ENCODE peak calls at places on chromosomes 12 and 14, in seven cellular contexts. One of them, this sample, is unnamed.

GRCh38 chr12:43210437-43211197 is 341.4 kb downstream of the ADAMTS20 start:
- DNase-seq in NB4: peak; percentile 92
- DNase-seq in tibial nerve: no peak
- DNase-seq in body of pancreas: no peak
- DNase-seq in endothelial cell of umbilical vein: peak; percentile 16
- DNase-seq in sigmoid colon: no peak
- DNase-seq in ovary: no peak
- DNase-seq in this sample: peak; percentile 4

GRCh38 chr12:102204025-102204424 is 6.4 kb upstream of the PMCH start:
- DNase-seq in NB4: no peak
- DNase-seq in tibial nerve: no peak
- DNase-seq in body of pancreas: no peak
- DNase-seq in endothelial cell of umbilical vein: no peak
- DNase-seq in sigmoid colon: no peak
- DNase-seq in ovary: no peak
- DNase-seq in this sample: no peak

GRCh38 chr14:101961746-101962502 is 2.4 kb upstream of the DYNC1H1 start:
- DNase-seq in NB4: no peak
- DNase-seq in tibial nerve: no peak
- DNase-seq in body of pancreas: no peak
- DNase-seq in endothelial cell of umbilical vein: no peak
- DNase-seq in sigmoid colon: no peak
- DNase-seq in ovary: no peak
- DNase-seq in this sample: no peak

GRCh38 chr12:25386823-25387134 is 136.1 kb upstream of the KRAS start:
- DNase-seq in NB4: no peak
- DNase-seq in tibial nerve: peak; percentile 30
- DNase-seq in body of pancreas: peak; percentile 13
- DNase-seq in endothelial cell of umbilical vein: no peak
- DNase-seq in sigmoid colon: peak; percentile 69
- DNase-seq in ovary: peak; percentile 46
- DNase-seq in this sample: no peak

GRCh38 chr14:104892517-104893434 is 27.7 kb downstream of the CEP170B start:
- DNase-seq in NB4: peak; percentile 18
- DNase-seq in tibial nerve: no peak
- DNase-seq in body of pancreas: no peak
- DNase-seq in endothelial cell of umbilical vein: no peak
- DNase-seq in sigmoid colon: peak; percentile 59
- DNase-seq in ovary: peak; percentile 21
- DNase-seq in this sample: no peak

GRCh38 chr14:92323031-92323915 is at the start of gene SLC24A4:
- DNase-seq in NB4: no peak
- DNase-seq in tibial nerve: no peak
- DNase-seq in body of pancreas: no peak
- DNase-seq in endothelial cell of umbilical vein: no peak
- DNase-seq in sigmoid colon: no peak
- DNase-seq in ovary: peak; percentile 20
- DNase-seq in this sample: no peak

GRCh38 chr14:51185180-51185579 is 54.9 kb upstream of the TMX1 start:
- DNase-seq in NB4: peak; percentile 31
- DNase-seq in tibial nerve: no peak
- DNase-seq in body of pancreas: no peak
- DNase-seq in endothelial cell of umbilical vein: no peak
- DNase-seq in sigmoid colon: no peak
- DNase-seq in ovary: no peak
- DNase-seq in this sample: no peak

GRCh38 chr12:2225736-2226135 is 172.9 kb downstream of the CACNA1C start:
- DNase-seq in NB4: no peak
- DNase-seq in tibial nerve: no peak
- DNase-seq in body of pancreas: no peak
- DNase-seq in endothelial cell of umbilical vein: no peak
- DNase-seq in sigmoid colon: no peak
- DNase-seq in ovary: no peak
- DNase-seq in this sample: no peak

GRCh38 chr12:110537605-110538409 is 35.7 kb downstream of the RAD9B start:
- DNase-seq in NB4: peak; percentile 25
- DNase-seq in tibial nerve: no peak
- DNase-seq in body of pancreas: peak; percentile 59
- DNase-seq in endothelial cell of umbilical vein: no peak
- DNase-seq in sigmoid colon: no peak
- DNase-seq in ovary: no peak
- DNase-seq in this sample: no peak

GRCh38 chr12:124661382-124661781 is 94.0 kb upstream of the NCOR2 start:
- DNase-seq in NB4: no peak
- DNase-seq in tibial nerve: no peak
- DNase-seq in body of pancreas: no peak
- DNase-seq in endothelial cell of umbilical vein: no peak
- DNase-seq in sigmoid colon: no peak
- DNase-seq in ovary: no peak
- DNase-seq in this sample: no peak

GRCh38 chr14:91484744-91485143 is 25.4 kb downstream of the PPP4R3A start:
- DNase-seq in NB4: no peak
- DNase-seq in tibial nerve: no peak
- DNase-seq in body of pancreas: no peak
- DNase-seq in endothelial cell of umbilical vein: no peak
- DNase-seq in sigmoid colon: no peak
- DNase-seq in ovary: no peak
- DNase-seq in this sample: no peak

GRCh38 chr12:119730381-119730780 is 62.4 kb downstream of the PRKAB1 start:
- DNase-seq in NB4: no peak
- DNase-seq in tibial nerve: no peak
- DNase-seq in body of pancreas: no peak
- DNase-seq in endothelial cell of umbilical vein: no peak
- DNase-seq in sigmoid colon: no peak
- DNase-seq in ovary: no peak
- DNase-seq in this sample: no peak

GRCh38 chr12:43836455-43836989 is 641 bp downstream of the TMEM117 start:
- DNase-seq in NB4: peak; percentile 25
- DNase-seq in tibial nerve: peak; percentile 29
- DNase-seq in body of pancreas: peak; percentile 18
- DNase-seq in endothelial cell of umbilical vein: peak; percentile 49
- DNase-seq in sigmoid colon: no peak
- DNase-seq in ovary: no peak
- DNase-seq in this sample: no peak

GRCh38 chr12:70815866-70816470 is 104.6 kb downstream of the PTPRR start:
- DNase-seq in NB4: no peak
- DNase-seq in tibial nerve: no peak
- DNase-seq in body of pancreas: no peak
- DNase-seq in endothelial cell of umbilical vein: no peak
- DNase-seq in sigmoid colon: no peak
- DNase-seq in ovary: no peak
- DNase-seq in this sample: no peak

GRCh38 chr12:89828575-89828974 is 119.9 kb upstream of the ATP2B1 start:
- DNase-seq in NB4: no peak
- DNase-seq in tibial nerve: no peak
- DNase-seq in body of pancreas: no peak
- DNase-seq in endothelial cell of umbilical vein: no peak
- DNase-seq in sigmoid colon: no peak
- DNase-seq in ovary: no peak
- DNase-seq in this sample: no peak

GRCh38 chr12:4540170-4540569 is 1.5 kb downstream of the RAD51AP1 start:
- DNase-seq in NB4: no peak
- DNase-seq in tibial nerve: no peak
- DNase-seq in body of pancreas: no peak
- DNase-seq in endothelial cell of umbilical vein: no peak
- DNase-seq in sigmoid colon: no peak
- DNase-seq in ovary: no peak
- DNase-seq in this sample: no peak

GRCh38 chr12:31589896-31590729 is 823 bp downstream of the DENND5B start:
- DNase-seq in NB4: peak; percentile 92
- DNase-seq in tibial nerve: peak; percentile 32
- DNase-seq in body of pancreas: peak; percentile 86
- DNase-seq in endothelial cell of umbilical vein: peak; percentile 67
- DNase-seq in sigmoid colon: peak; percentile 84
- DNase-seq in ovary: peak; percentile 83
- DNase-seq in this sample: peak; percentile 48

GRCh38 chr14:46488374-46488773 is 163.2 kb downstream of the RPL10L start:
- DNase-seq in NB4: no peak
- DNase-seq in tibial nerve: no peak
- DNase-seq in body of pancreas: no peak
- DNase-seq in endothelial cell of umbilical vein: no peak
- DNase-seq in sigmoid colon: no peak
- DNase-seq in ovary: no peak
- DNase-seq in this sample: no peak

GRCh38 chr12:56271031-56271430 is 4.3 kb downstream of the COQ10A start:
- DNase-seq in NB4: peak; percentile 52
- DNase-seq in tibial nerve: no peak
- DNase-seq in body of pancreas: no peak
- DNase-seq in endothelial cell of umbilical vein: peak; percentile 39
- DNase-seq in sigmoid colon: no peak
- DNase-seq in ovary: no peak
- DNase-seq in this sample: no peak

GRCh38 chr14:21579976-21580375 is at the start of gene OR10G3:
- DNase-seq in NB4: no peak
- DNase-seq in tibial nerve: no peak
- DNase-seq in body of pancreas: no peak
- DNase-seq in endothelial cell of umbilical vein: no peak
- DNase-seq in sigmoid colon: no peak
- DNase-seq in ovary: no peak
- DNase-seq in this sample: no peak

GRCh38 chr12:80701388-80701787 is 6.0 kb upstream of the MYF6 start:
- DNase-seq in NB4: no peak
- DNase-seq in tibial nerve: no peak
- DNase-seq in body of pancreas: no peak
- DNase-seq in endothelial cell of umbilical vein: no peak
- DNase-seq in sigmoid colon: no peak
- DNase-seq in ovary: no peak
- DNase-seq in this sample: no peak

GRCh38 chr12:24414421-24414820 is 465.0 kb upstream of the SOX5 start:
- DNase-seq in NB4: no peak
- DNase-seq in tibial nerve: no peak
- DNase-seq in body of pancreas: no peak
- DNase-seq in endothelial cell of umbilical vein: peak; percentile 11
- DNase-seq in sigmoid colon: no peak
- DNase-seq in ovary: no peak
- DNase-seq in this sample: no peak

GRCh38 chr14:36619853-36620252 is 37.4 kb upstream of the NKX2-8 start:
- DNase-seq in NB4: no peak
- DNase-seq in tibial nerve: no peak
- DNase-seq in body of pancreas: no peak
- DNase-seq in endothelial cell of umbilical vein: no peak
- DNase-seq in sigmoid colon: no peak
- DNase-seq in ovary: no peak
- DNase-seq in this sample: no peak

GRCh38 chr14:48027115-48027514 is 351.7 kb upstream of the MDGA2 start:
- DNase-seq in NB4: no peak
- DNase-seq in tibial nerve: no peak
- DNase-seq in body of pancreas: no peak
- DNase-seq in endothelial cell of umbilical vein: no peak
- DNase-seq in sigmoid colon: no peak
- DNase-seq in ovary: no peak
- DNase-seq in this sample: no peak

GRCh38 chr14:48023881-48024280 is 348.5 kb upstream of the MDGA2 start:
- DNase-seq in NB4: no peak
- DNase-seq in tibial nerve: no peak
- DNase-seq in body of pancreas: no peak
- DNase-seq in endothelial cell of umbilical vein: no peak
- DNase-seq in sigmoid colon: no peak
- DNase-seq in ovary: no peak
- DNase-seq in this sample: no peak
- TF ChIP-seq POLR2A in NB4: no peak
- TF ChIP-seq POLR2A in tibial nerve: no peak
- TF ChIP-seq POLR2A in body of pancreas: no peak
- TF ChIP-seq POLR2A in endothelial cell of umbilical vein: no peak
- TF ChIP-seq POLR2A in sigmoid colon: no peak
- TF ChIP-seq POLR2A in ovary: no peak
- TF ChIP-seq POLR2A in this sample: no peak

GRCh38 chr12:103962493-103962892 is 3.2 kb upstream of the TDG start:
- DNase-seq in NB4: no peak
- DNase-seq in tibial nerve: no peak
- DNase-seq in body of pancreas: no peak
- DNase-seq in endothelial cell of umbilical vein: no peak
- DNase-seq in sigmoid colon: no peak
- DNase-seq in ovary: no peak
- DNase-seq in this sample: no peak
- TF ChIP-seq POLR2A in NB4: no peak
- TF ChIP-seq POLR2A in tibial nerve: no peak
- TF ChIP-seq POLR2A in body of pancreas: no peak
- TF ChIP-seq POLR2A in endothelial cell of umbilical vein: no peak
- TF ChIP-seq POLR2A in sigmoid colon: no peak
- TF ChIP-seq POLR2A in ovary: no peak
- TF ChIP-seq POLR2A in this sample: no peak

GRCh38 chr12:93773122-93773871 is 96.1 kb downstream of the CRADD start:
- DNase-seq in NB4: peak; percentile 66
- DNase-seq in tibial nerve: no peak
- DNase-seq in body of pancreas: no peak
- DNase-seq in endothelial cell of umbilical vein: no peak
- DNase-seq in sigmoid colon: no peak
- DNase-seq in ovary: no peak
- DNase-seq in this sample: no peak
- TF ChIP-seq POLR2A in NB4: no peak
- TF ChIP-seq POLR2A in tibial nerve: no peak
- TF ChIP-seq POLR2A in body of pancreas: no peak
- TF ChIP-seq POLR2A in endothelial cell of umbilical vein: no peak
- TF ChIP-seq POLR2A in sigmoid colon: no peak
- TF ChIP-seq POLR2A in ovary: no peak
- TF ChIP-seq POLR2A in this sample: no peak

DNA sequence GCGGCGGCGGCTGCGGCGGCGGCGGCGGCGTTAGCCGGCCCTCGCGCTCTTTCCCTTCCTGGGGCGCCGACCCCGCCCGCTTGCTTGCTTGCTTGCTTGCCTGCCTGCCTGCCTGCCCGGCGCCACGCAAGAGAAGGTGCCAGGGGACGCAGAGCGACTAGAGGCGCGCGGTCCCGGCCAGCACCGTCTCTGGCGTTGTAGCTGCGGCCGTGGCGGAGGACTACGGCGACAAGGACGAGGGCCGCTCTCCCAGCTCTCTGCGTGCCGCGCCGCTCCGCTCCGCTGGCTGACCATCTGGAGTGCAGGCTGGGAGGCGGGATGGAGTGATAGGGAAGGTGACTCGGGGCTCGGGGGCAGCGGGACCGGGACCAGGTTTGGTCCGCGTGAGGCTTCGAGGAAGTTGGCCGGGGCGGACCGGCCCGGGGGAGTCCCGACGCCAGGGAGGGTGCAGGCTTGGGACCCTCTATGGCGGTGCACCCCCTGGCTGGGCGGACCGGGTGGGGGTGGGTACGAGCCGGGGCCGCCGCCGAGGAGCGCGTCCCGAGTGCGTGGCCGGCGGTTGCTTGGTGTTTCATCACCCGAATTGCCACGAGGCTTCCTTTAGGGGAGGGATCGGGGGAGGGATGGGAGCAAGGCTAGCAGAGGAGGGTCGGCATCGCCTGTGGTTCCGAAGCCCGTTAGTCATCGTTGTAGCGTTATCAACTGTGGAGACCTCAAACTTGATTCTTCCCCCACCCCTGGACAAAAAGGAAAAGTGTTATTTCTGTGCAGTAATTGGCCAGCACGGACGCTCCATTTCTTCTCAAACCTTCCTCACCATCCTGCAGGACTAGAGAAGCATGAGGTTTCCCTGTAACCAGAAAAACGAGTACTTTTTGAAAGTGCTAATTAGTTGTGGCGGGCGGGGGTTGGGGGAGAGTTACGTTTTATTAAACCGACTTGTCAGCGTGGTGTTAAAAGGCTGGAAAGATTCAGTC is 566 bp downstream of the XPOT start:
- DNase-seq in NB4: peak; percentile 96
- DNase-seq in tibial nerve: peak; percentile 45
- DNase-seq in body of pancreas: peak; percentile 71
- DNase-seq in endothelial cell of umbilical vein: peak; percentile 73
- DNase-seq in sigmoid colon: peak; percentile 84
- DNase-seq in ovary: no peak
- DNase-seq in this sample: peak; percentile 42
- TF ChIP-seq POLR2A in NB4: no peak
- TF ChIP-seq POLR2A in tibial nerve: no peak
- TF ChIP-seq POLR2A in body of pancreas: peak; percentile 88
- TF ChIP-seq POLR2A in endothelial cell of umbilical vein: no peak
- TF ChIP-seq POLR2A in sigmoid colon: no peak
- TF ChIP-seq POLR2A in ovary: peak; percentile 62
- TF ChIP-seq POLR2A in this sample: peak; percentile 77

GRCh38 chr14:33150662-33151061 is 212.0 kb downstream of the NPAS3 start:
- DNase-seq in NB4: no peak
- DNase-seq in tibial nerve: no peak
- DNase-seq in body of pancreas: no peak
- DNase-seq in endothelial cell of umbilical vein: no peak
- DNase-seq in sigmoid colon: no peak
- DNase-seq in ovary: no peak
- DNase-seq in this sample: no peak
- TF ChIP-seq POLR2A in NB4: no peak
- TF ChIP-seq POLR2A in tibial nerve: no peak
- TF ChIP-seq POLR2A in body of pancreas: no peak
- TF ChIP-seq POLR2A in endothelial cell of umbilical vein: no peak
- TF ChIP-seq POLR2A in sigmoid colon: no peak
- TF ChIP-seq POLR2A in ovary: no peak
- TF ChIP-seq POLR2A in this sample: no peak